ENCODE peak calls at places on chromosomes 1 and 21, in five cellular contexts. One of them, this sample, is unnamed.

GRCh38 chr1:43796111-43796581 is 88.8 kb downstream of the ST3GAL3 start:
- DNase-seq in SK-N-SH: no peak
- DNase-seq in IMR-90: peak
- DNase-seq in GM12878: no peak
- DNase-seq in HepG2: no peak
- DNase-seq in this sample: no peak

GRCh38 chr1:96722161-96722908 is 751 bp downstream of the PTBP2 start:
- DNase-seq in SK-N-SH: peak
- DNase-seq in IMR-90: peak
- DNase-seq in GM12878: no peak
- DNase-seq in HepG2: peak
- DNase-seq in this sample: peak

GRCh38 chr21:32771134-32771523 is 426 bp downstream of the PAXBP1 start:
- DNase-seq in SK-N-SH: peak
- DNase-seq in IMR-90: peak
- DNase-seq in GM12878: no peak
- DNase-seq in HepG2: peak
- DNase-seq in this sample: peak

GRCh38 chr21:16534408-16535099 is 804.8 kb downstream of the USP25 start:
- DNase-seq in SK-N-SH: peak
- DNase-seq in IMR-90: peak
- DNase-seq in GM12878: no peak
- DNase-seq in HepG2: no peak
- DNase-seq in this sample: no peak

GRCh38 chr1:87956072-87956471 is 627.4 kb downstream of the LMO4 start:
- DNase-seq in SK-N-SH: peak
- DNase-seq in IMR-90: peak
- DNase-seq in GM12878: no peak
- DNase-seq in HepG2: no peak
- DNase-seq in this sample: no peak

GRCh38 chr1:94883688-94884087 is 43.2 kb downstream of the CNN3 start:
- DNase-seq in SK-N-SH: no peak
- DNase-seq in IMR-90: peak
- DNase-seq in GM12878: no peak
- DNase-seq in HepG2: peak
- DNase-seq in this sample: no peak

GRCh38 chr1:214417545-214418210 is 133.7 kb downstream of the PTPN14 start:
- DNase-seq in SK-N-SH: no peak
- DNase-seq in IMR-90: no peak
- DNase-seq in GM12878: no peak
- DNase-seq in HepG2: no peak
- DNase-seq in this sample: no peak

GRCh38 chr1:235984041-235984820 is 80.7 kb downstream of the NID1 start:
- DNase-seq in SK-N-SH: no peak
- DNase-seq in IMR-90: peak
- DNase-seq in GM12878: no peak
- DNase-seq in HepG2: no peak
- DNase-seq in this sample: no peak

GRCh38 chr21:45982256-45982757 is 737 bp downstream of the COL6A1 start:
- DNase-seq in SK-N-SH: peak
- DNase-seq in IMR-90: no peak
- DNase-seq in GM12878: no peak
- DNase-seq in HepG2: no peak
- DNase-seq in this sample: no peak

GRCh38 chr1:54944610-54945392 is 35.6 kb upstream of the TMEM61 start:
- DNase-seq in SK-N-SH: peak
- DNase-seq in IMR-90: peak
- DNase-seq in GM12878: peak
- DNase-seq in HepG2: peak
- DNase-seq in this sample: peak

GRCh38 chr1:46806196-46807020 is 7.6 kb downstream of the CYP4B1 start:
- DNase-seq in SK-N-SH: no peak
- DNase-seq in IMR-90: no peak
- DNase-seq in GM12878: no peak
- DNase-seq in HepG2: no peak
- DNase-seq in this sample: no peak

GRCh38 chr1:212035835-212036605 is 472 bp downstream of the DTL start:
- DNase-seq in SK-N-SH: no peak
- DNase-seq in IMR-90: no peak
- DNase-seq in GM12878: no peak
- DNase-seq in HepG2: no peak
- DNase-seq in this sample: no peak

GRCh38 chr1:247362074-247362597 is 30.5 kb upstream of the ZNF496 start:
- DNase-seq in SK-N-SH: no peak
- DNase-seq in IMR-90: no peak
- DNase-seq in GM12878: no peak
- DNase-seq in HepG2: no peak
- DNase-seq in this sample: no peak

GRCh38 chr1:12314328-12314903 is 84.6 kb downstream of the VPS13D start:
- DNase-seq in SK-N-SH: peak
- DNase-seq in IMR-90: peak
- DNase-seq in GM12878: no peak
- DNase-seq in HepG2: peak
- DNase-seq in this sample: peak

GRCh38 chr1:18661404-18662285 is 31.0 kb downstream of the PAX7 start:
- DNase-seq in SK-N-SH: no peak
- DNase-seq in IMR-90: no peak
- DNase-seq in GM12878: no peak
- DNase-seq in HepG2: no peak
- DNase-seq in this sample: no peak

GRCh38 chr1:153587314-153587713 is 21.7 kb upstream of the S100A2 start:
- DNase-seq in SK-N-SH: peak
- DNase-seq in IMR-90: no peak
- DNase-seq in GM12878: no peak
- DNase-seq in HepG2: no peak
- DNase-seq in this sample: no peak

GRCh38 chr1:116407033-116407432 is 34.0 kb downstream of the ATP1A1 start:
- DNase-seq in SK-N-SH: no peak
- DNase-seq in IMR-90: no peak
- DNase-seq in GM12878: no peak
- DNase-seq in HepG2: no peak
- DNase-seq in this sample: no peak

GRCh38 chr1:23756676-23757075 is 13.4 kb downstream of the ELOA start:
- DNase-seq in SK-N-SH: no peak
- DNase-seq in IMR-90: peak
- DNase-seq in GM12878: no peak
- DNase-seq in HepG2: no peak
- DNase-seq in this sample: no peak

GRCh38 chr1:178916448-178917174 is 45.7 kb upstream of the ANGPTL1 start:
- DNase-seq in SK-N-SH: no peak
- DNase-seq in IMR-90: no peak
- DNase-seq in GM12878: no peak
- DNase-seq in HepG2: peak
- DNase-seq in this sample: no peak

GRCh38 chr1:97849350-97850339 is 71.2 kb downstream of the DPYD start:
- DNase-seq in SK-N-SH: no peak
- DNase-seq in IMR-90: peak
- DNase-seq in GM12878: no peak
- DNase-seq in HepG2: no peak
- DNase-seq in this sample: no peak

GRCh38 chr1:1082239-1083180 is 8.4 kb upstream of the RNF223 start:
- DNase-seq in SK-N-SH: peak
- DNase-seq in IMR-90: no peak
- DNase-seq in GM12878: no peak
- DNase-seq in HepG2: no peak
- DNase-seq in this sample: no peak

GRCh38 chr1:47984175-47984789 is 12.9 kb downstream of the TRABD2B start:
- DNase-seq in SK-N-SH: no peak
- DNase-seq in IMR-90: no peak
- DNase-seq in GM12878: no peak
- DNase-seq in HepG2: no peak
- DNase-seq in this sample: no peak

GRCh38 chr21:30480145-30480544 is at the start of gene KRTAP19-1:
- DNase-seq in SK-N-SH: no peak
- DNase-seq in IMR-90: no peak
- DNase-seq in GM12878: no peak
- DNase-seq in HepG2: no peak
- DNase-seq in this sample: no peak

GRCh38 chr1:1199141-1199960 is 7.0 kb downstream of the TNFRSF18 start:
- DNase-seq in SK-N-SH: peak
- DNase-seq in IMR-90: no peak
- DNase-seq in GM12878: no peak
- DNase-seq in HepG2: no peak
- DNase-seq in this sample: no peak

GRCh38 chr1:87064981-87065380 is 150.5 kb downstream of the HS2ST1 start:
- DNase-seq in SK-N-SH: no peak
- DNase-seq in IMR-90: no peak
- DNase-seq in GM12878: no peak
- DNase-seq in HepG2: no peak
- DNase-seq in this sample: no peak

DNA sequence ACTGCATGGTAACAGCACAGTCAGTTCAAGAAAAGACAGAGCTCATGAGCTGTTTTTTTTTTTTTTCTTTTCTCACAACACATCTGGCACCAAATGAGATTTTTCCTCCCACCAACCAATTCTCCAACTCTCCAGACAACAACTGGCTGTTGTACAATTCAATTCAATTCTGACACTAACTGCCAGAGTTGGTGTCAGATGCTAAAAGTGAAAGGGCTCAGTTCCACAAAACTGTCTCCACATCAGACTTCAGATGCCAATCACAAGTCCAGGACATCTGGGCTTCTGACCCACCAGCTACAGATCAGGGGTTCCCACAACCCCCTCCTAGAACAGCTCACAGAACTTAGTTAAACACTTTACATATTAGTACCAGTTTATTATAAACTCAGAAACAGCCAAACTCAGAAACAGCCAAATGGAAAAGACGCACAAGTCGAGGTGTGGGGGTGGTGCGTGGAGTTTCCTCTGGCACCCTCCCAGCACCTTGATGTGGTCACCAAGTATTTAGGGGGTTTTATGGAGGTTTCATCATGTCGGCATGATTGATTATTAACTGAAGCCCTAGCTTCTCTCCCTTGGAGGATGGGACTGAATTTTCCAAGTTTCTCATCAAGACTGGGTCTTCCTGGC is 39.2 kb upstream of the LRRC8D start:
- DNase-seq in SK-N-SH: no peak
- DNase-seq in IMR-90: no peak
- DNase-seq in GM12878: peak
- DNase-seq in HepG2: no peak
- DNase-seq in this sample: no peak
- TF ChIP-seq MXI1 in SK-N-SH: no peak
- TF ChIP-seq MXI1 in IMR-90: no peak
- TF ChIP-seq MXI1 in GM12878: no peak
- TF ChIP-seq MXI1 in HepG2: no peak
- TF ChIP-seq MXI1 in this sample: no peak

GRCh38 chr1:34709547-34709946 is 45.3 kb upstream of the GJB5 start:
- DNase-seq in SK-N-SH: no peak
- DNase-seq in IMR-90: no peak
- DNase-seq in GM12878: no peak
- DNase-seq in HepG2: no peak
- DNase-seq in this sample: no peak
- TF ChIP-seq MXI1 in SK-N-SH: no peak
- TF ChIP-seq MXI1 in IMR-90: no peak
- TF ChIP-seq MXI1 in GM12878: no peak
- TF ChIP-seq MXI1 in HepG2: no peak
- TF ChIP-seq MXI1 in this sample: no peak

GRCh38 chr1:237748192-237748591 is 142.5 kb downstream of the ZP4 start:
- DNase-seq in SK-N-SH: peak
- DNase-seq in IMR-90: no peak
- DNase-seq in GM12878: no peak
- DNase-seq in HepG2: no peak
- DNase-seq in this sample: no peak
- TF ChIP-seq MXI1 in SK-N-SH: no peak
- TF ChIP-seq MXI1 in IMR-90: no peak
- TF ChIP-seq MXI1 in GM12878: no peak
- TF ChIP-seq MXI1 in HepG2: no peak
- TF ChIP-seq MXI1 in this sample: no peak

DNA sequence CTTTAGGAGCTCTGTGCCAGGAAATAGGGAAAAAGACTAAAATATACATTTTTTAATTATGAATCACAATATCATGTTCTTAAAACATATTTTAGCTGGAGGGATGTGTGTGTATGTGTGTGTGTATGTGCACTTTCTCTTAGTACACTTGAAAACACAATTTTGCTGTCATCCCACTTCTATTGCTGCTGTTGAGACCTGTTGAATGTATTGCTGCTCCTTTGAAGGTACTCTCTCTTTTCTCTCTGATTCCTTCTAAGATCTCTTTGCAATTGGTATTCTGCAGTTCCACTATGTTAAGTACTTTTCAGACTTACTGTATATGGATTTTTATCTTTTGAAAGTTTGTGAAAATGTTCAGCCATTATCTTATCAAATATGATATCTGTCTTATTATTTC is 43.5 kb upstream of the COG2 start:
- DNase-seq in SK-N-SH: no peak
- DNase-seq in IMR-90: no peak
- DNase-seq in GM12878: no peak
- DNase-seq in HepG2: no peak
- DNase-seq in this sample: no peak
- TF ChIP-seq MXI1 in SK-N-SH: no peak
- TF ChIP-seq MXI1 in IMR-90: no peak
- TF ChIP-seq MXI1 in GM12878: no peak
- TF ChIP-seq MXI1 in HepG2: no peak
- TF ChIP-seq MXI1 in this sample: no peak

DNA sequence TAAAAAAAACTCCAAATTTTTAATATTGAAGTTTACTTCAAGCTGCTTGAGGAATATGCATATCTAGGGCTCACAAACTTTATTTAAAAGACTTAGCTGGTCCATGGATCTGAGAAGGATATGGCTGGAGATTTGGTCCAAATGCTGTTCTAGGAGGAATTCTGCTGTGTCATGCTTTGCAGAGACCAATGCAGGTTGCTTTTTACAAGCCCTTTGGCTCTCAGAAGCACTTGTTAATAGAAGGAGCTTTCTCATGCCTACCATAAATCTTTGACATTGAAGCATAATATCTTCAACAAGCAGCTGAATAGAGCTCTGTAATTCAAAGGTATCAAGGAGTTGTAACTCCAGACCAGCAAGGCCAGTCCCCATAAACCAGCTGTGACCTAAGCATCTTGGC is 299.0 kb downstream of the HHAT start:
- DNase-seq in SK-N-SH: no peak
- DNase-seq in IMR-90: no peak
- DNase-seq in GM12878: no peak
- DNase-seq in HepG2: no peak
- DNase-seq in this sample: no peak
- TF ChIP-seq MXI1 in SK-N-SH: no peak
- TF ChIP-seq MXI1 in IMR-90: no peak
- TF ChIP-seq MXI1 in GM12878: no peak
- TF ChIP-seq MXI1 in HepG2: no peak
- TF ChIP-seq MXI1 in this sample: no peak